ENCODE peak calls at places on chromosomes 2 and 18, in ten cellular contexts. D is tibial artery, P is left ventricle myocardium inferior, I is transverse colon, X is fibroblast of lung, J is IMR-90, B is fibroblast of mammary gland, R is lower lobe of right lung, H is tibial nerve, Z is uterus. W is an unnamed sample.

GRCh38 chr2:37387143-37387835 is 42.9 kb downstream of the QPCT start:
- DNase-seq in H (no peak), B (peak), J (peak), D (no peak), I (no peak), R (no peak), Z (no peak), X (peak), P (no peak), W (no peak)

GRCh38 chr2:17733650-17734049 is 20.0 kb downstream of the SMC6 start:
- DNase-seq in D (no peak), H (no peak), R (no peak), P (no peak), B (no peak), J (no peak), Z (no peak), I (no peak), X (no peak), W (no peak)

GRCh38 chr2:231909631-231910030 is 16.6 kb downstream of the NPPC start:
- DNase-seq in J (no peak), P (no peak), D (no peak), Z (no peak), R (no peak), B (no peak), I (no peak), H (no peak), X (no peak), W (no peak)

GRCh38 chr2:229154381-229154780 is 116.7 kb downstream of the PID1 start:
- DNase-seq in I (peak), B (peak), R (no peak), J (peak), P (no peak), H (no peak), Z (no peak), X (no peak), D (no peak), W (no peak)

GRCh38 chr2:10765461-10765860 is 44.0 kb downstream of the ATP6V1C2 start:
- DNase-seq in R (no peak), P (no peak), H (no peak), B (no peak), X (no peak), I (peak), Z (no peak), J (no peak), D (no peak), W (no peak)

GRCh38 chr2:228938629-228939028 is 332.5 kb downstream of the PID1 start:
- DNase-seq in H (no peak), D (no peak), X (peak), Z (no peak), P (no peak), B (peak), I (no peak), J (no peak), R (no peak), W (no peak)

GRCh38 chr2:212030709-212031108 is 507.9 kb downstream of the ERBB4 start:
- DNase-seq in P (no peak), X (no peak), I (no peak), J (no peak), D (no peak), Z (no peak), H (no peak), B (no peak), R (no peak), W (no peak)

GRCh38 chr18:35289293-35290069 is 548 bp downstream of the ZSCAN30 start:
- DNase-seq in X (peak), B (peak), P (no peak), R (no peak), H (no peak), D (no peak), I (peak), Z (no peak), J (peak), W (peak)

GRCh38 chr2:40161986-40162385 is 289.9 kb downstream of the SLC8A1 start:
- DNase-seq in J (no peak), P (no peak), H (no peak), Z (no peak), R (no peak), B (no peak), D (no peak), I (no peak), X (no peak), W (no peak)

GRCh38 chr2:161423351-161424178 is 7.5 kb downstream of the TBR1 start:
- DNase-seq in D (no peak), P (no peak), X (no peak), B (no peak), Z (no peak), R (no peak), I (peak), H (no peak), J (no peak), W (no peak)

GRCh38 chr2:11757101-11757500 is 10.7 kb downstream of the LPIN1 start:
- DNase-seq in X (no peak), Z (no peak), P (no peak), D (no peak), J (no peak), B (no peak), H (no peak), R (no peak), I (no peak), W (no peak)

GRCh38 chr2:127633556-127634065 is 12.3 kb upstream of the GPR17 start:
- DNase-seq in X (no peak), P (no peak), I (no peak), D (no peak), H (no peak), J (no peak), B (no peak), Z (no peak), R (no peak), W (no peak)

GRCh38 chr2:73913414-73914054 is 13.1 kb upstream of the DGUOK start:
- DNase-seq in R (no peak), H (no peak), I (no peak), J (no peak), P (no peak), B (no peak), X (no peak), D (no peak), Z (no peak), W (no peak)

GRCh38 chr2:186590538-186591441 is 934 bp downstream of the ITGAV start:
- DNase-seq in Z (no peak), X (peak), R (no peak), P (no peak), I (peak), D (no peak), J (peak), B (peak), H (no peak), W (peak)

GRCh38 chr2:129758461-129759185 is 220.8 kb upstream of the RAB6C start:
- DNase-seq in X (no peak), I (no peak), R (peak), J (no peak), D (peak), B (no peak), H (peak), P (peak), Z (no peak), W (peak)

GRCh38 chr2:196331143-196331542 is 159.8 kb upstream of the STK17B start:
- DNase-seq in P (no peak), J (peak), I (peak), D (no peak), R (no peak), X (peak), H (no peak), B (peak), Z (no peak), W (no peak)

GRCh38 chr2:101466426-101466825 is 8.5 kb downstream of the RFX8 start:
- DNase-seq in H (no peak), I (no peak), R (no peak), J (no peak), Z (no peak), B (peak), D (no peak), P (no peak), X (peak), W (no peak)

GRCh38 chr2:38093503-38093902 is 17.6 kb upstream of the CYP1B1 start:
- DNase-seq in X (peak), I (no peak), D (no peak), P (no peak), Z (no peak), R (no peak), H (no peak), B (peak), J (no peak), W (no peak)

GRCh38 chr2:222709191-222709891 is 37.9 kb downstream of the MOGAT1 start:
- DNase-seq in Z (peak), H (peak), R (peak), I (peak), B (peak), P (peak), X (peak), D (peak), J (peak), W (peak)

GRCh38 chr2:167190053-167190452 is 301.8 kb downstream of the XIRP2 start:
- DNase-seq in X (peak), I (no peak), Z (no peak), H (no peak), P (peak), D (peak), B (peak), R (no peak), J (no peak), W (no peak)

GRCh38 chr2:240579771-240580614 is 6.5 kb upstream of the CAPN10 start:
- DNase-seq in H (no peak), R (peak), D (no peak), P (no peak), Z (peak), I (peak), X (peak), B (peak), J (peak), W (peak)

GRCh38 chr2:8424997-8425900 is 256.6 kb upstream of the ID2 start:
- DNase-seq in I (no peak), X (no peak), J (no peak), B (no peak), P (no peak), Z (no peak), R (no peak), D (no peak), H (no peak), W (peak)

GRCh38 chr2:146414456-146414855 is 1430.4 kb upstream of the ACVR2A start:
- DNase-seq in I (no peak), J (no peak), H (no peak), D (no peak), X (no peak), Z (no peak), B (no peak), R (no peak), P (no peak), W (no peak)

GRCh38 chr18:8341481-8342230 is 267.6 kb upstream of the RAB12 start:
- DNase-seq in P (no peak), H (no peak), I (no peak), J (peak), B (peak), X (peak), D (no peak), Z (no peak), R (no peak), W (no peak)

GRCh38 chr18:60943297-60943696 is 389.9 kb upstream of the CDH20 start:
- DNase-seq in D (no peak), H (no peak), P (no peak), Z (no peak), I (no peak), R (no peak), X (no peak), J (no peak), B (no peak), W (no peak)
- H3K4me3 ChIP-seq in D (no peak), H (no peak), P (no peak), Z (no peak), I (no peak), R (no peak), X (no peak), J (no peak), B (no peak), W (no peak)

GRCh38 chr18:34225218-34225553 is 473 bp upstream of the NOL4 start:
- DNase-seq in H (no peak), R (no peak), J (no peak), B (no peak), D (no peak), P (no peak), Z (no peak), X (no peak), I (no peak), W (no peak)
- TF ChIP-seq CTCF in H (no peak), R (no peak), J (no peak), B (no peak), D (no peak), P (no peak), Z (no peak), X (no peak), I (no peak), W (no peak)

GRCh38 chr2:288743-289361 is 961 bp upstream of the ALKAL2 start:
- DNase-seq in I (no peak), D (no peak), H (no peak), J (no peak), P (no peak), Z (peak), B (no peak), X (no peak), R (no peak), W (no peak)
- H3K4me3 ChIP-seq in I (no peak), D (peak), H (peak), J (no peak), P (peak), Z (peak), B (no peak), X (no peak), R (peak), W (no peak)

DNA sequence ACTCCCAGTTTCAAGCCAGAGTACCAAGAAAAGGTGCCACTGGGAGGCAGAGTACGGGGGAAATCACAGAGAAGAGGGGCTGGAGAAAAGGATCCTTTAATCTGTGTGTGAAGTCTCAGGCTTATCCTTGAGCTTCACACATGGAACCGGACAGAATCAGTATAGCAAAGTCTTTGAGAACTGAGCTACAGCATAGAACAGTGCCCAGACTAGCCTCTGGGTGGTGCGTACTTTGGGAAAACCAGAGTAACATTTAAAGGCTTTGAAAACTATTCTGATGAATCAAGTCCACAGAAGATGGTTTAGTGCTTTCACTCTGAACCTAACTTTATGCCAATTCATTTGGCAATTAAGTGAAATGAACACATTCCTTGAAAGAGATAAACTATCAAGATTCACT is 83.1 kb downstream of the BABAM2 start:
- DNase-seq in H (no peak), R (no peak), B (no peak), P (no peak), D (no peak), J (peak), Z (no peak), X (peak), I (no peak), W (no peak)
- TF ChIP-seq CTCF in H (no peak), R (no peak), B (peak), P (peak), D (no peak), J (peak), Z (peak), X (peak), I (no peak), W (no peak)

GRCh38 chr2:72147971-72148369 is 308 bp upstream of the CYP26B1 start:
- DNase-seq in Z (no peak), H (no peak), I (no peak), J (no peak), X (no peak), R (no peak), P (no peak), B (no peak), D (peak), W (no peak)

GRCh38 chr2:72145658-72146329 is 1.9 kb downstream of the CYP26B1 start:
- DNase-seq in R (no peak), H (peak), D (peak), J (no peak), B (no peak), P (peak), X (no peak), I (no peak), Z (peak), W (no peak)

GRCh38 chr2:72144746-72145657 is 2.7 kb downstream of the CYP26B1 start:
- DNase-seq in I (no peak), Z (peak), X (no peak), R (no peak), D (peak), H (peak), J (no peak), B (no peak), P (peak), W (no peak)

GRCh38 chr2:72147303-72147970 is at the start of gene CYP26B1:
- DNase-seq in J (no peak), B (no peak), I (no peak), D (peak), H (peak), Z (peak), P (peak), R (peak), X (no peak), W (no peak)

GRCh38 chr2:72146357-72147302 is 1.0 kb downstream of the CYP26B1 start:
- DNase-seq in R (peak), J (no peak), Z (peak), H (peak), B (no peak), P (peak), I (no peak), X (no peak), D (peak), W (no peak)
- H3K4me3 ChIP-seq in R (peak), J (no peak), Z (peak), H (peak), B (no peak), P (peak), I (no peak), X (no peak), D (peak), W (no peak)

GRCh38 chr18:44685296-44685695 is 4.6 kb downstream of the SETBP1 start:
- DNase-seq in D (no peak), P (no peak), I (no peak), H (no peak), J (no peak), Z (no peak), B (no peak), R (no peak), X (no peak), W (no peak)

GRCh38 chr18:44682871-44683221 is 2.2 kb downstream of the SETBP1 start:
- DNase-seq in P (no peak), Z (peak), H (no peak), X (peak), I (peak), J (no peak), R (no peak), D (peak), B (peak), W (no peak)

GRCh38 chr18:44682181-44682870 is 1.6 kb downstream of the SETBP1 start:
- DNase-seq in J (no peak), Z (peak), R (no peak), I (peak), H (peak), X (no peak), B (no peak), D (peak), P (peak), W (peak)

GRCh38 chr18:44681611-44682010 is 923 bp downstream of the SETBP1 start:
- DNase-seq in P (no peak), B (no peak), I (no peak), Z (no peak), X (no peak), J (no peak), D (no peak), R (no peak), H (no peak), W (no peak)

GRCh38 chr18:44683566-44683965 is 2.9 kb downstream of the SETBP1 start:
- DNase-seq in I (no peak), R (no peak), P (no peak), X (no peak), B (peak), D (no peak), J (no peak), H (no peak), Z (no peak), W (no peak)
- TF ChIP-seq CTCF in I (no peak), R (no peak), P (no peak), X (no peak), B (no peak), D (no peak), J (no peak), H (no peak), Z (no peak), W (no peak)